ENCODE peak calls at places on chromosome 14, in seven cellular contexts. W, Q, V, X, G, R and S are unnamed samples.

GRCh38 chr14:56244138-56244789 is 126.1 kb downstream of the PELI2 start:
- DNase-seq in Q (no peak), V (peak; percentile 77), G (peak; percentile 91), W (no peak), X (no peak), R (peak; percentile 80), S (no peak)

GRCh38 chr14:65103150-65103760 is 938 bp upstream of the MAX start:
- DNase-seq in W (no peak), X (no peak), R (no peak), G (peak; percentile 24), Q (no peak), V (peak; percentile 29), S (no peak)

GRCh38 chr14:92645841-92646478 is 102.5 kb downstream of the LGMN start:
- DNase-seq in W (no peak), R (no peak), Q (no peak), G (peak; percentile 84), V (peak; percentile 77), X (no peak), S (no peak)

GRCh38 chr14:30656190-30656632 is 34.1 kb downstream of the SCFD1 start:
- DNase-seq in W (peak; percentile 7), R (no peak), G (peak; percentile 11), Q (peak; percentile 53), V (peak; percentile 57), X (no peak), S (no peak)

GRCh38 chr14:31166271-31166561 is 41.4 kb downstream of the HECTD1 start:
- DNase-seq in R (no peak), W (no peak), G (peak; percentile 2), Q (no peak), X (no peak), V (no peak), S (no peak)

GRCh38 chr14:96748371-96748770 is 48.8 kb upstream of the VRK1 start:
- DNase-seq in R (no peak), Q (no peak), X (no peak), W (no peak), V (peak; percentile 60), G (no peak), S (peak; percentile 35)

GRCh38 chr14:71196921-71197320 is 289.7 kb downstream of the PCNX1 start:
- DNase-seq in R (no peak), G (no peak), V (no peak), X (no peak), Q (no peak), W (no peak), S (no peak)

GRCh38 chr14:68232643-68233055 is 413.1 kb downstream of the RAD51B start:
- DNase-seq in G (peak; percentile 100), X (no peak), V (peak; percentile 99), W (no peak), Q (peak; percentile 27), R (peak; percentile 99), S (no peak)

GRCh38 chr14:22583994-22584393 is 5.0 kb downstream of the DAD1 start:
- DNase-seq in V (no peak), X (no peak), Q (no peak), W (no peak), G (no peak), R (no peak), S (no peak)

GRCh38 chr14:64717870-64718269 is 13.6 kb downstream of the PLEKHG3 start:
- DNase-seq in R (no peak), W (no peak), Q (no peak), G (peak; percentile 41), V (peak; percentile 82), X (no peak), S (no peak)

GRCh38 chr14:100884456-100884855 is 19.1 kb downstream of the RTL1 start:
- DNase-seq in X (no peak), G (no peak), W (no peak), Q (no peak), R (no peak), V (no peak), S (no peak)